ENCODE peak calls at places on chromosomes 1 and 21, in five cellular contexts. R, Y, S, M and L are unnamed samples.

GRCh38 chr1:53639996-53640695 is 98.8 kb downstream of the GLIS1 start:
- DNase-seq in M (no peak), R (no peak), Y (no peak), S (no peak), L (no peak)

GRCh38 chr21:28421716-28422480 is 570.8 kb downstream of the LTN1 start:
- DNase-seq in R (no peak), Y (no peak), M (no peak), S (no peak), L (no peak)

GRCh38 chr1:216923601-216924000 is 200.4 kb upstream of the ESRRG start:
- DNase-seq in R (no peak), S (no peak), M (no peak), Y (no peak), L (no peak)

GRCh38 chr21:35408401-35408800 is 359.3 kb upstream of the RUNX1 start:
- DNase-seq in R (no peak), Y (no peak), S (no peak), M (no peak), L (no peak)

GRCh38 chr1:65393345-65393744 is 27.1 kb upstream of the LEPR start:
- DNase-seq in M (no peak), Y (peak; percentile 3), R (peak; percentile 29), S (no peak), L (no peak)

GRCh38 chr1:221335161-221336101 is 406.5 kb downstream of the DUSP10 start:
- DNase-seq in M (no peak), R (no peak), S (no peak), Y (no peak), L (peak; percentile 91)

GRCh38 chr1:244920911-244921310 is 56.6 kb upstream of the HNRNPU start:
- DNase-seq in M (no peak), Y (no peak), S (no peak), R (peak; percentile 29), L (no peak)

GRCh38 chr1:229867726-229868125 is 199.3 kb upstream of the GALNT2 start:
- DNase-seq in M (no peak), Y (no peak), S (no peak), R (no peak), L (no peak)

GRCh38 chr1:26694185-26694572 is 1.6 kb upstream of the ARID1A start:
- DNase-seq in S (no peak), M (no peak), Y (no peak), R (peak; percentile 55), L (no peak)

GRCh38 chr1:75134939-75135828 is 996 bp downstream of the LHX8 start:
- DNase-seq in R (no peak), M (no peak), Y (no peak), S (no peak), L (no peak)

GRCh38 chr1:28160677-28161328 is 15.7 kb downstream of the PTAFR start:
- DNase-seq in S (no peak), M (no peak), Y (no peak), R (no peak), L (no peak)

GRCh38 chr1:172851871-172852270 is 193.0 kb downstream of the FASLG start:
- DNase-seq in M (no peak), R (no peak), Y (no peak), S (no peak), L (no peak)

GRCh38 chr1:193156826-193157142 is 29.6 kb downstream of the B3GALT2 start:
- DNase-seq in Y (no peak), M (no peak), S (no peak), R (no peak), L (no peak)

GRCh38 chr1:48947761-48948537 is 171.3 kb upstream of the BEND5 start:
- DNase-seq in M (no peak), Y (no peak), S (no peak), R (no peak), L (no peak)

GRCh38 chr1:245091171-245091621 is 63.6 kb upstream of the KIF26B start:
- DNase-seq in R (no peak), M (no peak), Y (no peak), S (no peak), L (no peak)

GRCh38 chr1:227635596-227635995 is 72.2 kb downstream of the ZNF678 start:
- DNase-seq in R (no peak), Y (no peak), M (no peak), S (no peak), L (no peak)
- H3K9me3 ChIP-seq in R (peaks cover 4% of the 10 kb centered on the region), Y (peaks cover 26% of the 10 kb centered on the region), M (peaks cover 10% of the 10 kb centered on the region), S (peaks cover 35% of the 10 kb centered on the region), L (peaks cover 100% of the 10 kb centered on the region)

GRCh38 chr1:80251591-80251990 is 1245.1 kb upstream of the ADGRL4 start:
- DNase-seq in M (no peak), Y (no peak), S (no peak), R (no peak), L (no peak)
- TF ChIP-seq SRF in M (no peak), Y (no peak), S (no peak), R (no peak), L (no peak)

DNA sequence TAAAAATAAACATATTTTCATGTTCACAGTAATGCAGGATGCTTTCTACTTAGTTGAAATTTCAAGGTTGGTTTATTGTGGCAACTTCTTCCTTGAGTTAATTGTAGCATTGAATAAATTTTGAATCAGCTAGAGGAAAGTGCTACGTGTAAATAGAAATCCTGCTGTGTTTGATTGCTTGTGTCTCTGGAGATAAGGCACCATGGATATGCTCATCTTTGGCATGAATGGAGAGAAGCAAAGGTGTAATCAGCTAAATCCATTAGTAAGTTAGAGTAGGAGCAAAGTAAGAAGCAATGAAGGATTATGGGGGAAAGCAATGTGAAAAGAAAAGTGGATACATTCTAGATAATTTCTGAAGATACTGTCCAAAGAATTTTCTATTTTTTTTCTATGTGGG is 331.1 kb downstream of the PTPRC start:
- DNase-seq in R (no peak), M (no peak), Y (no peak), S (no peak), L (no peak)
- H3K9me3 ChIP-seq in R (no peaks in the 10 kb centered on the region), M (no peaks in the 10 kb centered on the region), Y (no peaks in the 10 kb centered on the region), S (no peaks in the 10 kb centered on the region), L (no peaks in the 10 kb centered on the region)

GRCh38 chr1:100397681-100398080 is 45.4 kb downstream of the CDC14A start:
- DNase-seq in Y (no peak), R (no peak), S (no peak), M (no peak), L (no peak)
- TF ChIP-seq SRF in Y (no peak), R (no peak), S (no peak), M (no peak), L (no peak)

DNA sequence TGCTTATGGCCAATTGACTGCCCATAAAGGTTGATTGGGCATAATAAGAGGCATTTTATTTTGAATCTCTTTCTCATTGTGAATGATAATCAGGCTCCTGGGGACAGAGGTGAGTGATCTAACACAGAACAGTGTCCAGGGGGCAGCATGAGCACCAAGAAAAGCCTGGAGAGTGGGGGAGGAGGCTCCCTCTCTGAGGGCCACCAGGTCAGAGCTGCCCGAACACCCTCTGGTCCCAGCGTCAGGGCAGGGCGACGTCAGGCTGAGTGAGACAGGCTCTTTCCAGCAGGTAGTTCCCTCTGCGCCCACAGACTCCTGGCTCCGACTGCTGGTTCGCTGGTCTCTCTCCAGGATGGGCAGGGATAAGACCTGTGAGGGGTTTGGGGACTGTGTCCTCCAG is 250.2 kb upstream of the C1orf174 start:
- DNase-seq in R (no peak), M (no peak), Y (no peak), S (no peak), L (peak; percentile 9)
- H3K9me3 ChIP-seq in R (no peaks in the 10 kb centered on the region), M (no peaks in the 10 kb centered on the region), Y (no peaks in the 10 kb centered on the region), S (no peaks in the 10 kb centered on the region), L (no peaks in the 10 kb centered on the region)

DNA sequence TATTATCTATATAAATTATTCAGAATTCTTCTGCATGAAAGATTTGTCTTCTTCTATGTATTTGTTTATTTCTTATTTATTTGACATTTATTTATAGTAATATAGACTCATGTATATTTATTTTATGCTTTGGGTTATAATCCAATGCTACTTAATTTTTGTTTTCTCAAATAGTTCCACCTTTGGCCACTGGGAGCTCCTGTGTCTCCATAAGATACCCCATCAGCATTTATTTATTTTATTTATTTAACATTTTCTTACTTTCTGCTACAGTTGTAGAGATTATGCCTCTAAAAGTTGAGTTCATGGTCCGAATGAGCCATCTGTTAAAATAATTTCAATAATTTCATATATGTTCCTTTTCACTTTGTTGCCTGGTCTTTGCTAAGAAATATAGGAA is 289.4 kb downstream of the ADGRL2 start:
- DNase-seq in R (no peak), S (no peak), Y (no peak), M (no peak), L (no peak)
- TF ChIP-seq SRF in R (no peak), S (no peak), Y (no peak), M (no peak), L (no peak)